ENCODE peak calls at places on chromosomes 3 and 15, in seven cellular contexts. Z is AG10803, G is astrocyte, A is fibroblast of the aortic adventitia, U is Peyer's patch, R is natural killer cell, J is GM13976. V is an unnamed sample.
A peak's percentile ranks its signal among the peaks of the same experiment; 100 is the strongest.

GRCh38 chr3:36826240-36826639 is 61.9 kb upstream of the DCLK3 start:
- DNase-seq in Z (no peak), G (no peak), A (no peak), U (no peak), R (no peak), J (no peak), V (no peak)

GRCh38 chr3:51696954-51697353 is 9.9 kb upstream of the GRM2 start:
- DNase-seq in Z (no peak), G (no peak), A (no peak), U (no peak), R (no peak), J (no peak), V (no peak)

GRCh38 chr3:183306798-183307671 is 54.0 kb downstream of the B3GNT5 start:
- DNase-seq in Z (peak; percentile 33), G (peak; percentile 78), A (peak; percentile 59), U (peak; percentile 25), R (peak; percentile 23), J (peak; percentile 53), V (no peak)

GRCh38 chr15:35603298-35603697 is 57.3 kb upstream of the DPH6 start:
- DNase-seq in Z (no peak), G (peak; percentile 84), A (peak; percentile 69), U (no peak), R (no peak), J (peak; percentile 17), V (no peak)

GRCh38 chr3:14804835-14805780 is 13.7 kb upstream of the FGD5 start:
- DNase-seq in Z (no peak), G (no peak), A (no peak), U (no peak), R (no peak), J (no peak), V (no peak)

GRCh38 chr3:185318136-185318535 is 44.8 kb upstream of the MAP3K13 start:
- DNase-seq in Z (peak; percentile 24), G (peak; percentile 67), A (peak; percentile 60), U (no peak), R (no peak), J (no peak), V (no peak)

GRCh38 chr3:140467104-140467577 is 210.7 kb upstream of the TRIM42 start:
- DNase-seq in Z (no peak), G (peak; percentile 57), A (peak; percentile 27), U (no peak), R (no peak), J (no peak), V (no peak)

GRCh38 chr15:80154336-80154735 is 1.5 kb downstream of the FAH start:
- DNase-seq in Z (peak; percentile 19), G (no peak), A (no peak), U (no peak), R (no peak), J (no peak), V (no peak)

GRCh38 chr15:47439870-47440155 is 277.5 kb upstream of the SEMA6D start:
- DNase-seq in Z (peak; percentile 25), G (no peak), A (peak; percentile 24), U (no peak), R (no peak), J (no peak), V (no peak)

GRCh38 chr3:154122096-154122911 is 1.1 kb downstream of the ARHGEF26 start:
- DNase-seq in Z (no peak), G (no peak), A (no peak), U (no peak), R (no peak), J (peak; percentile 40), V (peak; percentile 16)

GRCh38 chr3:156997351-156997750 is 162.6 kb downstream of the CCNL1 start:
- DNase-seq in Z (peak; percentile 79), G (peak; percentile 9), A (peak; percentile 37), U (no peak), R (no peak), J (no peak), V (no peak)

GRCh38 chr3:119559441-119559963 is at the start of gene CD80:
- DNase-seq in Z (peak; percentile 64), G (peak; percentile 21), A (peak; percentile 45), U (peak; percentile 82), R (peak; percentile 27), J (peak; percentile 59), V (no peak)

GRCh38 chr3:172808969-172809546 is 58.5 kb downstream of the ECT2 start:
- DNase-seq in Z (peak; percentile 59), G (peak; percentile 35), A (peak; percentile 85), U (no peak), R (no peak), J (no peak), V (no peak)
- TF ChIP-seq CTCF in Z (peak; percentile 56), G (peak; percentile 29), A (no peak), U (peak; percentile 37), R (peak; percentile 44), J (no peak), V (peak; percentile 67)

GRCh38 chr15:31023841-31024240 is 32.4 kb upstream of the MTMR10 start:
- DNase-seq in Z (no peak), G (peak; percentile 21), A (no peak), U (no peak), R (no peak), J (no peak), V (no peak)

GRCh38 chr15:31024979-31025378 is 33.6 kb upstream of the MTMR10 start:
- DNase-seq in Z (peak; percentile 47), G (peak; percentile 21), A (peak; percentile 49), U (no peak), R (no peak), J (no peak), V (no peak)

GRCh38 chr15:31025996-31026395 is 34.6 kb upstream of the MTMR10 start:
- DNase-seq in Z (no peak), G (no peak), A (no peak), U (no peak), R (no peak), J (no peak), V (no peak)

GRCh38 chr15:31021067-31021665 is 29.7 kb upstream of the MTMR10 start:
- DNase-seq in Z (no peak), G (no peak), A (no peak), U (no peak), R (no peak), J (no peak), V (no peak)

GRCh38 chr15:31024330-31024729 is 32.9 kb upstream of the MTMR10 start:
- DNase-seq in Z (peak; percentile 98), G (peak; percentile 98), A (peak; percentile 98), U (no peak), R (no peak), J (no peak), V (no peak)
- TF ChIP-seq CTCF in Z (no peak), G (no peak), A (no peak), U (no peak), R (no peak), J (no peak), V (no peak)

GRCh38 chr15:66569461-66570137 is 3.8 kb upstream of the LCTL start:
- DNase-seq in Z (no peak), G (no peak), A (no peak), U (no peak), R (no peak), J (no peak), V (no peak)
- TF ChIP-seq CTCF in Z (no peak), G (no peak), A (no peak), U (no peak), R (no peak), J (no peak), V (no peak)

DNA sequence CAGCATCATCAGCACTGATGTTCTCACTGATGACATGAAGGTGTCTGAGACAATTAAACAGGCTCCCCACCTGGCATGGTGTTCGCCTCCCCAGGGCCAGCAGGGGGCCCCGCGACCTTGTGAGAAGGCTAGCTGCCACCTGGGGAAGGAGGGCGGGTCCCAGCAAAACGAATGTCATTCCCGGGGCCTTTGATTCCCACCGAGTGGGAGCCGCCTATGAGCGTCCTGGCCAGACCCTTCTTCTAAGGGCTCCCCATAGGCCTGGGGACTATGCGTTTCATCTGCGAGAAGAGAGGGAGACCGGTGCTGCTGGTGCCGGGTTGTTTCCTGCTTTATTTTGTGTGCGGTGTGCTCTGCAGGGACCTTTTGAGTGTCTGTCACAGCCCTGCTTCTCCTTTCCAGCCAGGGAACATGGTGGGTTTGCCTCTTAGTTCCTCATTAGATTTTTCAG is 20.5 kb upstream of the MINDY4B start:
- DNase-seq in Z (no peak), G (peak; percentile 8), A (no peak), U (peak; percentile 18), R (peak; percentile 23), J (peak; percentile 69), V (peak; percentile 60)
- TF ChIP-seq CTCF in Z (peak; percentile 52), G (peak; percentile 51), A (peak; percentile 60), U (peak; percentile 43), R (peak; percentile 52), J (peak; percentile 77), V (peak; percentile 86)

DNA sequence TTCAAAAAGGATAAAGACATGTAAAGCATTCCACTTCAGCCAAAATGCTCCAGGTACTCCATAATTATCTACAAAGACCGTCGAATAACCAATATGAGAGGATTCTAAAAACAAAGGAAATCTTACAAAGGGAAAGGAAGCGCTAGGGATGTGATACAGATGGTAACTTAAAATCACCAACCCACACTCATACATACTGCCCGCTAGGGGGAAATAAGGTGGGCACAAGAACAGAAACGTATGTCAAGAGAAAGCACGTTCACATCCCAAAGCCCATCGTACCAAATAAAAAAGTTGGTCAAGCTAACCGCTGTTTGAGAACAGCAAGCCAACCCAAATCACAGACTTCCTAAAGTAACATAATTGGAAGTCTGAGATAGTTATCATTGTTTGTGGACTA is 429.4 kb downstream of the SHQ1 start:
- DNase-seq in Z (no peak), G (no peak), A (no peak), U (no peak), R (no peak), J (no peak), V (no peak)
- TF ChIP-seq CTCF in Z (no peak), G (no peak), A (no peak), U (no peak), R (no peak), J (no peak), V (no peak)